ENCODE peak calls at places on chromosome 7, in five cellular contexts. One of them, this sample, is unnamed.

GRCh38 chr7:19621740-19622139 is 87.1 kb downstream of the POLR1F start:
- DNase-seq in foreskin fibroblast: peak; percentile 15
- DNase-seq in nephron progenitor cell: no peak
- DNase-seq in frontal cortex: no peak
- DNase-seq in NCI-H1105: no peak
- DNase-seq in this sample: peak; percentile 51

GRCh38 chr7:28224675-28225074 is 44.1 kb upstream of the JAZF1 start:
- DNase-seq in foreskin fibroblast: no peak
- DNase-seq in NCI-H1105: no peak
- DNase-seq in frontal cortex: no peak
- DNase-seq in nephron progenitor cell: no peak
- DNase-seq in this sample: no peak

GRCh38 chr7:126001344-126001743 is 1071.7 kb upstream of the POT1 start:
- DNase-seq in NCI-H1105: no peak
- DNase-seq in foreskin fibroblast: no peak
- DNase-seq in frontal cortex: no peak
- DNase-seq in nephron progenitor cell: no peak
- DNase-seq in this sample: no peak

GRCh38 chr7:109772161-109772560 is 1202.5 kb downstream of the DNAJB9 start:
- DNase-seq in nephron progenitor cell: no peak
- DNase-seq in NCI-H1105: no peak
- DNase-seq in frontal cortex: no peak
- DNase-seq in foreskin fibroblast: peak; percentile 0
- DNase-seq in this sample: no peak

GRCh38 chr7:130887182-130888016 is 153.4 kb upstream of the KLF14 start:
- DNase-seq in NCI-H1105: no peak
- DNase-seq in foreskin fibroblast: peak; percentile 83
- DNase-seq in frontal cortex: no peak
- DNase-seq in nephron progenitor cell: no peak
- DNase-seq in this sample: peak; percentile 61

GRCh38 chr7:2982831-2983230 is 60.8 kb downstream of the CARD11 start:
- DNase-seq in foreskin fibroblast: no peak
- DNase-seq in nephron progenitor cell: no peak
- DNase-seq in frontal cortex: no peak
- DNase-seq in NCI-H1105: no peak
- DNase-seq in this sample: no peak

GRCh38 chr7:98378210-98378819 is 22.6 kb downstream of the BAIAP2L1 start:
- DNase-seq in frontal cortex: no peak
- DNase-seq in foreskin fibroblast: no peak
- DNase-seq in nephron progenitor cell: no peak
- DNase-seq in NCI-H1105: no peak
- DNase-seq in this sample: no peak

GRCh38 chr7:34845666-34846361 is 187.8 kb downstream of the NPSR1 start:
- DNase-seq in NCI-H1105: no peak
- DNase-seq in frontal cortex: no peak
- DNase-seq in foreskin fibroblast: no peak
- DNase-seq in nephron progenitor cell: no peak
- DNase-seq in this sample: peak; percentile 93

GRCh38 chr7:78280276-78280675 is 481.7 kb downstream of the PHTF2 start:
- DNase-seq in nephron progenitor cell: no peak
- DNase-seq in frontal cortex: no peak
- DNase-seq in NCI-H1105: no peak
- DNase-seq in foreskin fibroblast: peak; percentile 8
- DNase-seq in this sample: peak; percentile 7

GRCh38 chr7:114081606-114082425 is 163.0 kb upstream of the PPP1R3A start:
- DNase-seq in frontal cortex: peak; percentile 60
- DNase-seq in NCI-H1105: peak; percentile 34
- DNase-seq in foreskin fibroblast: peak; percentile 86
- DNase-seq in nephron progenitor cell: no peak
- DNase-seq in this sample: peak; percentile 85

GRCh38 chr7:260441-261281 is 29.3 kb upstream of the FOXL3 start:
- DNase-seq in NCI-H1105: no peak
- DNase-seq in nephron progenitor cell: no peak
- DNase-seq in frontal cortex: no peak
- DNase-seq in foreskin fibroblast: no peak
- DNase-seq in this sample: no peak

GRCh38 chr7:151271699-151272355 is 23.3 kb upstream of the SMARCD3 start:
- DNase-seq in NCI-H1105: no peak
- DNase-seq in frontal cortex: no peak
- DNase-seq in nephron progenitor cell: no peak
- DNase-seq in foreskin fibroblast: peak; percentile 46
- DNase-seq in this sample: no peak

GRCh38 chr7:44565097-44565794 is 8.5 kb downstream of the DDX56 start:
- DNase-seq in NCI-H1105: peak; percentile 31
- DNase-seq in foreskin fibroblast: peak; percentile 83
- DNase-seq in frontal cortex: no peak
- DNase-seq in nephron progenitor cell: peak; percentile 75
- DNase-seq in this sample: peak; percentile 85

GRCh38 chr7:46969303-46970130 is 612.4 kb downstream of the TNS3 start:
- DNase-seq in NCI-H1105: no peak
- DNase-seq in foreskin fibroblast: peak; percentile 58
- DNase-seq in nephron progenitor cell: no peak
- DNase-seq in frontal cortex: no peak
- DNase-seq in this sample: no peak

GRCh38 chr7:130090745-130091532 is 20.6 kb downstream of the KLHDC10 start:
- DNase-seq in foreskin fibroblast: no peak
- DNase-seq in NCI-H1105: no peak
- DNase-seq in nephron progenitor cell: no peak
- DNase-seq in frontal cortex: no peak
- DNase-seq in this sample: no peak

GRCh38 chr7:22697322-22697859 is 29.6 kb upstream of the IL6 start:
- DNase-seq in NCI-H1105: no peak
- DNase-seq in frontal cortex: no peak
- DNase-seq in nephron progenitor cell: no peak
- DNase-seq in foreskin fibroblast: no peak
- DNase-seq in this sample: no peak

GRCh38 chr7:140604760-140605159 is 35.9 kb downstream of the DENND2A start:
- DNase-seq in frontal cortex: no peak
- DNase-seq in NCI-H1105: no peak
- DNase-seq in nephron progenitor cell: no peak
- DNase-seq in foreskin fibroblast: peak; percentile 70
- DNase-seq in this sample: peak; percentile 62

GRCh38 chr7:1228535-1229333 is 3.9 kb upstream of the UNCX start:
- DNase-seq in nephron progenitor cell: no peak
- DNase-seq in foreskin fibroblast: no peak
- DNase-seq in frontal cortex: no peak
- DNase-seq in NCI-H1105: no peak
- DNase-seq in this sample: no peak

GRCh38 chr7:22481726-22482125 is 18.3 kb downstream of the STEAP1B start:
- DNase-seq in foreskin fibroblast: peak; percentile 65
- DNase-seq in frontal cortex: no peak
- DNase-seq in nephron progenitor cell: no peak
- DNase-seq in NCI-H1105: no peak
- DNase-seq in this sample: peak; percentile 72

GRCh38 chr7:76173566-76174205 is 28.0 kb upstream of the SRRM3 start:
- DNase-seq in nephron progenitor cell: no peak
- DNase-seq in NCI-H1105: no peak
- DNase-seq in frontal cortex: no peak
- DNase-seq in foreskin fibroblast: no peak
- DNase-seq in this sample: no peak

GRCh38 chr7:98621573-98622482 is 4.7 kb downstream of the NPTX2 start:
- DNase-seq in frontal cortex: no peak
- DNase-seq in NCI-H1105: no peak
- DNase-seq in foreskin fibroblast: no peak
- DNase-seq in nephron progenitor cell: no peak
- DNase-seq in this sample: no peak

GRCh38 chr7:97499204-97499603 is 232.7 kb upstream of the TAC1 start:
- DNase-seq in frontal cortex: no peak
- DNase-seq in foreskin fibroblast: no peak
- DNase-seq in nephron progenitor cell: peak; percentile 23
- DNase-seq in NCI-H1105: peak; percentile 1
- DNase-seq in this sample: peak; percentile 82